ENCODE peak calls at places on chromosome 13, in eight cellular contexts. I is kidney tubule cell; T is KBM-7; D is stimulated activated naive CD8-positive, alpha-beta T cell treated with anti-CD3 and anti-CD28 coated beads, Interleukin-15, Interleukin-2, amounts not matched to agents 100 U/mL and 50 U/mL, for 24 hours; K is right atrium auricular region; Z is activated CD4-positive, alpha-beta T cell treated with anti-CD3 and anti-CD28 coated beads, Interleukin-2, amount 50 U/mL, for 1 hour; V is upper lobe of right lung; O is cardiac fibroblast. X is an unnamed sample.

GRCh38 chr13:49858183-49858856 is 65.8 kb upstream of the KPNA3 start:
- DNase-seq in I (peak; percentile 75), T (no peak), D (no peak), K (no peak), Z (no peak), V (no peak), O (peak; percentile 85), X (no peak)

GRCh38 chr13:106151056-106151699 is 384.3 kb downstream of the EFNB2 start:
- DNase-seq in I (peak; percentile 97), T (no peak), D (no peak), K (no peak), Z (no peak), V (no peak), O (peak; percentile 90), X (no peak)

GRCh38 chr13:34383728-34384127 is 558.3 kb upstream of the NBEA start:
- DNase-seq in I (no peak), T (no peak), D (no peak), K (no peak), Z (no peak), V (no peak), O (no peak), X (no peak)

GRCh38 chr13:30679483-30680330 is 55.6 kb upstream of the ALOX5AP start:
- DNase-seq in I (peak; percentile 13), T (peak; percentile 60), D (peak; percentile 22), K (no peak), Z (peak; percentile 22), V (no peak), O (peak; percentile 62), X (peak; percentile 33)

GRCh38 chr13:97125810-97126738 is 96.1 kb upstream of the MBNL2 start:
- DNase-seq in I (no peak), T (no peak), D (peak; percentile 13), K (no peak), Z (no peak), V (no peak), O (peak; percentile 60), X (no peak)

GRCh38 chr13:30905932-30906383 is at the start of gene MEDAG:
- DNase-seq in I (no peak), T (no peak), D (no peak), K (peak; percentile 95), Z (no peak), V (peak; percentile 67), O (peak; percentile 94), X (no peak)

GRCh38 chr13:99698816-99699099 is 197.5 kb downstream of the TM9SF2 start:
- DNase-seq in I (no peak), T (no peak), D (no peak), K (no peak), Z (no peak), V (no peak), O (no peak), X (no peak)

GRCh38 chr13:67383358-67383757 is 153.2 kb upstream of the PCDH9 start:
- DNase-seq in I (no peak), T (no peak), D (no peak), K (no peak), Z (no peak), V (no peak), O (peak; percentile 57), X (no peak)

GRCh38 chr13:111005808-111006494 is 91.1 kb upstream of the ANKRD10 start:
- DNase-seq in I (peak; percentile 29), T (no peak), D (no peak), K (no peak), Z (no peak), V (peak; percentile 64), O (peak; percentile 66), X (no peak)

GRCh38 chr13:57375876-57376275 is 208.9 kb downstream of the PRR20E start:
- DNase-seq in I (no peak), T (no peak), D (no peak), K (no peak), Z (no peak), V (no peak), O (no peak), X (no peak)

GRCh38 chr13:28297341-28297740 is 159.0 kb downstream of the PAN3 start:
- DNase-seq in I (no peak), T (no peak), D (no peak), K (no peak), Z (no peak), V (no peak), O (no peak), X (no peak)

GRCh38 chr13:59043016-59043415 is 1120.7 kb downstream of the DIAPH3 start:
- DNase-seq in I (no peak), T (no peak), D (no peak), K (no peak), Z (no peak), V (no peak), O (no peak), X (no peak)

GRCh38 chr13:83215627-83216026 is 666.6 kb downstream of the SLITRK1 start:
- DNase-seq in I (peak; percentile 21), T (no peak), D (no peak), K (no peak), Z (no peak), V (no peak), O (peak; percentile 79), X (no peak)

GRCh38 chr13:73708393-73708985 is 425.7 kb downstream of the KLF12 start:
- DNase-seq in I (peak; percentile 70), T (peak; percentile 53), D (peak; percentile 34), K (no peak), Z (peak; percentile 53), V (no peak), O (peak; percentile 85), X (peak; percentile 24)

GRCh38 chr13:62356977-62357376 is 941.3 kb upstream of the PCDH20 start:
- DNase-seq in I (no peak), T (no peak), D (no peak), K (no peak), Z (no peak), V (no peak), O (no peak), X (no peak)

GRCh38 chr13:104422668-104423067 is 1356.5 kb upstream of the SLC10A2 start:
- DNase-seq in I (peak; percentile 32), T (no peak), D (no peak), K (no peak), Z (no peak), V (no peak), O (no peak), X (no peak)

GRCh38 chr13:109872864-109873263 is 86.5 kb upstream of the IRS2 start:
- DNase-seq in I (no peak), T (no peak), D (no peak), K (no peak), Z (no peak), V (no peak), O (no peak), X (no peak)

GRCh38 chr13:112587359-112587766 is 590 bp downstream of the TUBGCP3 start:
- DNase-seq in I (peak; percentile 88), T (peak; percentile 73), D (peak; percentile 83), K (peak; percentile 88), Z (peak; percentile 62), V (peak; percentile 91), O (peak; percentile 88), X (peak; percentile 50)

GRCh38 chr13:30486230-30487074 is 20.7 kb upstream of the HMGB1 start:
- DNase-seq in I (peak; percentile 9), T (no peak), D (no peak), K (no peak), Z (no peak), V (no peak), O (peak; percentile 7), X (no peak)

GRCh38 chr13:98504371-98504963 is 72.4 kb downstream of the STK24 start:
- DNase-seq in I (no peak), T (no peak), D (peak; percentile 38), K (no peak), Z (no peak), V (peak; percentile 49), O (no peak), X (no peak)

GRCh38 chr13:47632311-47632710 is 368.8 kb downstream of the SUCLA2 start:
- DNase-seq in I (no peak), T (no peak), D (no peak), K (no peak), Z (no peak), V (no peak), O (no peak), X (no peak)

GRCh38 chr13:25719666-25720065 is 332.1 kb downstream of the SHISA2 start:
- DNase-seq in I (no peak), T (no peak), D (no peak), K (no peak), Z (no peak), V (no peak), O (no peak), X (no peak)

GRCh38 chr13:94602467-94602866 is 810 bp downstream of the GPR180 start:
- DNase-seq in I (no peak), T (no peak), D (no peak), K (no peak), Z (no peak), V (no peak), O (no peak), X (no peak)

GRCh38 chr13:46119883-46120614 is 15.2 kb upstream of the CPB2 start:
- DNase-seq in I (peak; percentile 84), T (peak; percentile 41), D (no peak), K (no peak), Z (no peak), V (no peak), O (peak; percentile 70), X (no peak)

GRCh38 chr13:41627425-41627824 is 170.1 kb downstream of the RGCC start:
- DNase-seq in I (no peak), T (no peak), D (no peak), K (no peak), Z (no peak), V (no peak), O (no peak), X (no peak)

GRCh38 chr13:42041684-42042035 is 6.8 kb upstream of the DGKH start:
- DNase-seq in I (peak; percentile 74), T (peak; percentile 30), D (peak; percentile 12), K (peak; percentile 73), Z (no peak), V (peak; percentile 77), O (peak; percentile 74), X (no peak)

GRCh38 chr13:50685491-50685890 is 158.0 kb downstream of the DLEU7 start:
- DNase-seq in I (peak; percentile 7), T (no peak), D (no peak), K (peak; percentile 86), Z (no peak), V (no peak), O (peak; percentile 59), X (no peak)

GRCh38 chr13:76168661-76169060 is 532.5 kb downstream of the LMO7 start:
- DNase-seq in I (no peak), T (no peak), D (no peak), K (no peak), Z (no peak), V (no peak), O (no peak), X (no peak)

GRCh38 chr13:26473571-26474230 is 83.8 kb upstream of the WASF3 start:
- DNase-seq in I (no peak), T (no peak), D (no peak), K (peak; percentile 18), Z (no peak), V (no peak), O (no peak), X (no peak)

GRCh38 chr13:110537116-110537515 is 24.4 kb downstream of the RAB20 start:
- DNase-seq in I (no peak), T (no peak), D (no peak), K (no peak), Z (no peak), V (no peak), O (no peak), X (no peak)

GRCh38 chr13:73535341-73535740 is 476.5 kb downstream of the KLF5 start:
- DNase-seq in I (no peak), T (no peak), D (no peak), K (no peak), Z (no peak), V (no peak), O (no peak), X (no peak)